ENCODE peak calls at places on chromosomes 7 and 10, in seven cellular contexts. One of them, this sample, is unnamed.
A peak's percentile ranks its signal among the peaks of the same experiment; 100 is the strongest.

GRCh38 chr7:42181566-42181965 is 55.4 kb downstream of the GLI3 start:
- DNase-seq in HCT116: no peak
- DNase-seq in IMR-90: no peak
- DNase-seq in sigmoid colon: no peak
- DNase-seq in heart left ventricle: no peak
- DNase-seq in body of pancreas: no peak
- DNase-seq in lower leg skin: no peak
- DNase-seq in this sample: no peak

GRCh38 chr7:95595825-95596182 is 512 bp downstream of the PDK4 start:
- DNase-seq in HCT116: no peak
- DNase-seq in IMR-90: no peak
- DNase-seq in sigmoid colon: no peak
- DNase-seq in heart left ventricle: no peak
- DNase-seq in body of pancreas: peak; percentile 59
- DNase-seq in lower leg skin: no peak
- DNase-seq in this sample: no peak

GRCh38 chr10:75950307-75950706 is 518.9 kb downstream of the LRMDA start:
- DNase-seq in HCT116: no peak
- DNase-seq in IMR-90: no peak
- DNase-seq in sigmoid colon: no peak
- DNase-seq in heart left ventricle: no peak
- DNase-seq in body of pancreas: no peak
- DNase-seq in lower leg skin: no peak
- DNase-seq in this sample: no peak

GRCh38 chr10:71143610-71144009 is 68.8 kb upstream of the UNC5B start:
- DNase-seq in HCT116: no peak
- DNase-seq in IMR-90: no peak
- DNase-seq in sigmoid colon: no peak
- DNase-seq in heart left ventricle: no peak
- DNase-seq in body of pancreas: no peak
- DNase-seq in lower leg skin: peak; percentile 59
- DNase-seq in this sample: no peak

GRCh38 chr7:16708980-16709379 is 44.6 kb upstream of the TSPAN13 start:
- DNase-seq in HCT116: no peak
- DNase-seq in IMR-90: peak; percentile 98
- DNase-seq in sigmoid colon: no peak
- DNase-seq in heart left ventricle: peak; percentile 41
- DNase-seq in body of pancreas: peak; percentile 11
- DNase-seq in lower leg skin: no peak
- DNase-seq in this sample: no peak

GRCh38 chr10:94546616-94547175 is 1.1 kb downstream of the HELLS start:
- DNase-seq in HCT116: no peak
- DNase-seq in IMR-90: peak; percentile 12
- DNase-seq in sigmoid colon: no peak
- DNase-seq in heart left ventricle: no peak
- DNase-seq in body of pancreas: no peak
- DNase-seq in lower leg skin: no peak
- DNase-seq in this sample: no peak

GRCh38 chr10:114540191-114540590 is 117.9 kb downstream of the ABLIM1 start:
- DNase-seq in HCT116: no peak
- DNase-seq in IMR-90: no peak
- DNase-seq in sigmoid colon: no peak
- DNase-seq in heart left ventricle: peak; percentile 37
- DNase-seq in body of pancreas: no peak
- DNase-seq in lower leg skin: no peak
- DNase-seq in this sample: no peak

GRCh38 chr7:15678646-15679045 is 7.8 kb downstream of the MEOX2 start:
- DNase-seq in HCT116: no peak
- DNase-seq in IMR-90: no peak
- DNase-seq in sigmoid colon: no peak
- DNase-seq in heart left ventricle: no peak
- DNase-seq in body of pancreas: no peak
- DNase-seq in lower leg skin: no peak
- DNase-seq in this sample: no peak

GRCh38 chr10:60423920-60424319 is 34.2 kb upstream of the ANK3 start:
- DNase-seq in HCT116: no peak
- DNase-seq in IMR-90: no peak
- DNase-seq in sigmoid colon: no peak
- DNase-seq in heart left ventricle: no peak
- DNase-seq in body of pancreas: no peak
- DNase-seq in lower leg skin: no peak
- DNase-seq in this sample: no peak

GRCh38 chr10:44689368-44689767 is 221.8 kb upstream of the TMEM72 start:
- DNase-seq in HCT116: no peak
- DNase-seq in IMR-90: peak; percentile 10
- DNase-seq in sigmoid colon: no peak
- DNase-seq in heart left ventricle: no peak
- DNase-seq in body of pancreas: no peak
- DNase-seq in lower leg skin: no peak
- DNase-seq in this sample: no peak

GRCh38 chr10:119020627-119020946 is 8.9 kb upstream of the NANOS1 start:
- DNase-seq in HCT116: no peak
- DNase-seq in IMR-90: peak; percentile 24
- DNase-seq in sigmoid colon: peak; percentile 30
- DNase-seq in heart left ventricle: no peak
- DNase-seq in body of pancreas: no peak
- DNase-seq in lower leg skin: no peak
- DNase-seq in this sample: no peak

GRCh38 chr10:82969405-82969804 is 1094.4 kb downstream of the NRG3 start:
- DNase-seq in HCT116: no peak
- DNase-seq in IMR-90: peak; percentile 4
- DNase-seq in sigmoid colon: no peak
- DNase-seq in heart left ventricle: no peak
- DNase-seq in body of pancreas: no peak
- DNase-seq in lower leg skin: no peak
- DNase-seq in this sample: no peak

GRCh38 chr10:98047009-98047741 is 16.8 kb upstream of the CRTAC1 start:
- DNase-seq in HCT116: no peak
- DNase-seq in IMR-90: no peak
- DNase-seq in sigmoid colon: no peak
- DNase-seq in heart left ventricle: peak; percentile 82
- DNase-seq in body of pancreas: no peak
- DNase-seq in lower leg skin: peak; percentile 54
- DNase-seq in this sample: no peak

GRCh38 chr10:119542357-119542989 is at the start of gene RGS10:
- DNase-seq in HCT116: peak; percentile 56
- DNase-seq in IMR-90: peak; percentile 72
- DNase-seq in sigmoid colon: peak; percentile 94
- DNase-seq in heart left ventricle: peak; percentile 81
- DNase-seq in body of pancreas: peak; percentile 71
- DNase-seq in lower leg skin: peak; percentile 96
- DNase-seq in this sample: peak; percentile 84

GRCh38 chr7:35839860-35840854 is 39.3 kb downstream of the SEPTIN7 start:
- DNase-seq in HCT116: peak; percentile 1
- DNase-seq in IMR-90: peak; percentile 78
- DNase-seq in sigmoid colon: no peak
- DNase-seq in heart left ventricle: no peak
- DNase-seq in body of pancreas: no peak
- DNase-seq in lower leg skin: no peak
- DNase-seq in this sample: no peak

GRCh38 chr10:47206449-47207279 is 93.3 kb upstream of the GDF10 start:
- DNase-seq in HCT116: no peak
- DNase-seq in IMR-90: no peak
- DNase-seq in sigmoid colon: no peak
- DNase-seq in heart left ventricle: no peak
- DNase-seq in body of pancreas: no peak
- DNase-seq in lower leg skin: no peak
- DNase-seq in this sample: no peak

GRCh38 chr10:97517778-97518561 is 19.2 kb downstream of the UBTD1 start:
- DNase-seq in HCT116: peak; percentile 27
- DNase-seq in IMR-90: no peak
- DNase-seq in sigmoid colon: no peak
- DNase-seq in heart left ventricle: no peak
- DNase-seq in body of pancreas: no peak
- DNase-seq in lower leg skin: no peak
- DNase-seq in this sample: no peak

GRCh38 chr7:17441557-17441956 is 143.1 kb downstream of the AHR start:
- DNase-seq in HCT116: no peak
- DNase-seq in IMR-90: no peak
- DNase-seq in sigmoid colon: no peak
- DNase-seq in heart left ventricle: no peak
- DNase-seq in body of pancreas: no peak
- DNase-seq in lower leg skin: no peak
- DNase-seq in this sample: no peak

GRCh38 chr10:132634241-132634946 is 96.8 kb downstream of the INPP5A start:
- DNase-seq in HCT116: no peak
- DNase-seq in IMR-90: no peak
- DNase-seq in sigmoid colon: peak; percentile 58
- DNase-seq in heart left ventricle: no peak
- DNase-seq in body of pancreas: no peak
- DNase-seq in lower leg skin: no peak
- DNase-seq in this sample: no peak

GRCh38 chr10:122478971-122479370 is 17.6 kb downstream of the HTRA1 start:
- DNase-seq in HCT116: no peak
- DNase-seq in IMR-90: no peak
- DNase-seq in sigmoid colon: no peak
- DNase-seq in heart left ventricle: no peak
- DNase-seq in body of pancreas: no peak
- DNase-seq in lower leg skin: peak; percentile 75
- DNase-seq in this sample: no peak

DNA sequence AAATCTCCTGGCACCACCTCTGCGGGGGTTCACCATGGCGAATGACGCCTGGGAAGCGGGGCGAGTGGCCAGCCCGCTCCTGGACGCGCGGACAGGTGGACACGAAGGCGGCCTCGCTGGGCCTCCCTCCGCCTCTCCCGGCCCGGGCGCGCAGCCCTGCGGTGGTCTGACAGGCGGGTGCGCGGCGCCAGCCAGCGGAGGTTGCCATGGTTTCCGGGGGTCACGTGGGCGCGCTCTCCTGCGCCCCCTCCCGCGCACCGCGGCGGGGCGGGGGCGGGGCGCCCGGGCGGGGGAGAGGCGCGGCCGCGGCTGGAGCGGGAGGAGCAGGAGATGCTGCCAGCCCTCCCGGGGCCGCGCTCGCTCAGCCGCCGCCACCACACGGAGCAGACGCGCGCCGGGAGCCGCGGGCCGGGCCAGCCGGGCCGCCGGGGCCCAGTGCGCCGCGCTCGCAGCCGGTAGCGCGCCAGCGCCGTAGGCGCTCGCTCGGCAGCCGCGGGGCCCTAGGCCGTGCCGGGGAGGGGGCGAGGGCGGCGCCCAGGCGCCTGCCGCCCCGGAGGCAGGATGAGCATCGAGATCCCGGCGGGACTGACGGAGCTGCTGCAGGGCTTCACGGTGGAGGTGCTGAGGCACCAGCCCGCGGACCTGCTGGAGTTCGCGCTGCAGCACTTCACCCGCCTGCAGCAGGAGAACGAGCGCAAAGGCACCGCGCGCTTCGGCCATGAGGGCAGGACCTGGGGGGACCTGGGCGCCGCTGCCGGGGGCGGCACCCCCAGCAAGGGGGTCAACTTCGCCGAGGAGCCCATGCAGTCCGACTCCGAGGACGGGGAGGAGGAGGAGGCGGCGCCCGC is at the start of gene PRKAR2B:
- DNase-seq in HCT116: peak; percentile 27
- DNase-seq in IMR-90: peak; percentile 64
- DNase-seq in sigmoid colon: peak; percentile 89
- DNase-seq in heart left ventricle: peak; percentile 79
- DNase-seq in body of pancreas: peak; percentile 72
- DNase-seq in lower leg skin: peak; percentile 92
- DNase-seq in this sample: peak; percentile 63
- TF ChIP-seq CTCF in HCT116: no peak
- TF ChIP-seq CTCF in IMR-90: peak; percentile 14
- TF ChIP-seq CTCF in sigmoid colon: no peak
- TF ChIP-seq CTCF in heart left ventricle: no peak
- TF ChIP-seq CTCF in body of pancreas: no peak
- TF ChIP-seq CTCF in lower leg skin: no peak
- TF ChIP-seq CTCF in this sample: peak; percentile 32

DNA sequence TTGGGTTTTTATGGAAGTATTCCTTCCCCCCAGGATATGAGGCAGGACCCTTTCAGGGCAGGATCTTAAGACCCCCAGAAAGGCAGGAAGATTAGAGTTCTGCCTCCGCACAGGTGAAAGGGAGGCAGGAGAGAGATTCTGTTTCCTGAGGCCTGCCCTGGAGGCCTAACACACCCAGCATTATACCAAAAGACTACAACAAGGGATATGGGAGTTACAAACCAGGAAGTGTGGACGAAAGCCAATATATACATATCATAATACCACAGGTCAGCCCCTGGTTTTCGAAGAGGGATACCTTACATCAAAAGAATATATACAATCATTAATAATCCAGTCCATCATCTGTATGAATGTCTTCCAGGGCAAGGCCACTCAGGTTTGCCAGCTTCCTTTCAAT is 14.2 kb downstream of the MINPP1 start:
- DNase-seq in HCT116: no peak
- DNase-seq in IMR-90: no peak
- DNase-seq in sigmoid colon: no peak
- DNase-seq in heart left ventricle: no peak
- DNase-seq in body of pancreas: no peak
- DNase-seq in lower leg skin: no peak
- DNase-seq in this sample: no peak
- TF ChIP-seq POLR2A in HCT116: no peak
- TF ChIP-seq POLR2A in IMR-90: no peak
- TF ChIP-seq POLR2A in sigmoid colon: no peak
- TF ChIP-seq POLR2A in heart left ventricle: no peak
- TF ChIP-seq POLR2A in body of pancreas: no peak
- TF ChIP-seq POLR2A in lower leg skin: no peak
- TF ChIP-seq POLR2A in this sample: no peak

GRCh38 chr7:108419961-108420360 is 36.3 kb downstream of the NRCAM start:
- DNase-seq in HCT116: no peak
- DNase-seq in IMR-90: no peak
- DNase-seq in sigmoid colon: no peak
- DNase-seq in heart left ventricle: no peak
- DNase-seq in body of pancreas: no peak
- DNase-seq in lower leg skin: no peak
- DNase-seq in this sample: no peak

GRCh38 chr7:108418941-108419340 is 37.3 kb downstream of the NRCAM start:
- DNase-seq in HCT116: no peak
- DNase-seq in IMR-90: no peak
- DNase-seq in sigmoid colon: no peak
- DNase-seq in heart left ventricle: no peak
- DNase-seq in body of pancreas: no peak
- DNase-seq in lower leg skin: no peak
- DNase-seq in this sample: no peak

GRCh38 chr7:108417926-108418325 is 38.3 kb downstream of the NRCAM start:
- DNase-seq in HCT116: no peak
- DNase-seq in IMR-90: no peak
- DNase-seq in sigmoid colon: no peak
- DNase-seq in heart left ventricle: no peak
- DNase-seq in body of pancreas: no peak
- DNase-seq in lower leg skin: no peak
- DNase-seq in this sample: no peak

GRCh38 chr7:108421720-108422331 is 34.4 kb downstream of the NRCAM start:
- DNase-seq in HCT116: no peak
- DNase-seq in IMR-90: no peak
- DNase-seq in sigmoid colon: no peak
- DNase-seq in heart left ventricle: no peak
- DNase-seq in body of pancreas: no peak
- DNase-seq in lower leg skin: no peak
- DNase-seq in this sample: no peak

GRCh38 chr7:108420482-108420908 is 35.7 kb downstream of the NRCAM start:
- DNase-seq in HCT116: no peak
- DNase-seq in IMR-90: no peak
- DNase-seq in sigmoid colon: no peak
- DNase-seq in heart left ventricle: no peak
- DNase-seq in body of pancreas: no peak
- DNase-seq in lower leg skin: no peak
- DNase-seq in this sample: no peak
- TF ChIP-seq CTCF in HCT116: no peak
- TF ChIP-seq CTCF in IMR-90: no peak
- TF ChIP-seq CTCF in sigmoid colon: no peak
- TF ChIP-seq CTCF in heart left ventricle: no peak
- TF ChIP-seq CTCF in body of pancreas: no peak
- TF ChIP-seq CTCF in lower leg skin: no peak
- TF ChIP-seq CTCF in this sample: no peak

GRCh38 chr10:86758231-86759072 is 2.0 kb downstream of the BMPR1A start:
- DNase-seq in HCT116: no peak
- DNase-seq in IMR-90: peak; percentile 25
- DNase-seq in sigmoid colon: no peak
- DNase-seq in heart left ventricle: no peak
- DNase-seq in body of pancreas: no peak
- DNase-seq in lower leg skin: no peak
- DNase-seq in this sample: no peak
- TF ChIP-seq POLR2A in HCT116: no peak
- TF ChIP-seq POLR2A in IMR-90: no peak
- TF ChIP-seq POLR2A in sigmoid colon: no peak
- TF ChIP-seq POLR2A in heart left ventricle: no peak
- TF ChIP-seq POLR2A in body of pancreas: no peak
- TF ChIP-seq POLR2A in lower leg skin: no peak
- TF ChIP-seq POLR2A in this sample: no peak

This sample was measured in prostate gland.